ENCODE peak calls at places on chromosomes 4 and X, in seven cellular contexts. F is thoracic aorta, B is WTC11, S is GM10248, Y is progenitor cell of endocrine pancreas, W is B cell, Z is transverse colon. D is an unnamed sample.

GRCh38 chr4:184104419-184105101 is 113.1 kb downstream of the ENPP6 start:
- DNase-seq in F (no peak), B (no peak), S (no peak), Y (no peak), W (no peak), Z (no peak), D (no peak)

GRCh38 chrX:8668797-8669196 is 63.1 kb downstream of the ANOS1 start:
- DNase-seq in F (no peak), B (no peak), S (no peak), Y (no peak), W (no peak), Z (no peak), D (no peak)

GRCh38 chr4:180449395-180449956 is 1793.7 kb upstream of the TENM3 start:
- DNase-seq in F (no peak), B (peak), S (peak), Y (no peak), W (no peak), Z (no peak), D (peak)

GRCh38 chr4:140239311-140239710 is 85.3 kb upstream of the MAML3 start:
- DNase-seq in F (no peak), B (no peak), S (no peak), Y (no peak), W (no peak), Z (no peak), D (peak)

GRCh38 chrX:132968282-132968681 is 9.9 kb upstream of the HS6ST2 start:
- DNase-seq in F (no peak), B (no peak), S (no peak), Y (no peak), W (no peak), Z (no peak), D (no peak)

GRCh38 chr4:78432896-78433295 is 118.7 kb upstream of the ANXA3 start:
- DNase-seq in F (no peak), B (no peak), S (no peak), Y (no peak), W (no peak), Z (no peak), D (no peak)

GRCh38 chr4:84100071-84100470 is 399.0 kb downstream of the NKX6-1 start:
- DNase-seq in F (no peak), B (no peak), S (no peak), Y (no peak), W (no peak), Z (no peak), D (no peak)

GRCh38 chrX:136170109-136170800 is 22.9 kb downstream of the FHL1 start:
- DNase-seq in F (no peak), B (no peak), S (no peak), Y (no peak), W (no peak), Z (no peak), D (peak)

GRCh38 chr4:73676881-73677323 is 56.7 kb upstream of the RASSF6 start:
- DNase-seq in F (no peak), B (no peak), S (no peak), Y (no peak), W (no peak), Z (no peak), D (peak)

GRCh38 chr4:47642985-47643745 is 158.1 kb downstream of the ATP10D start:
- DNase-seq in F (no peak), B (no peak), S (no peak), Y (no peak), W (no peak), Z (no peak), D (no peak)

GRCh38 chr4:75715105-75715799 is 9.1 kb upstream of the USO1 start:
- DNase-seq in F (no peak), B (no peak), S (no peak), Y (no peak), W (no peak), Z (no peak), D (no peak)

GRCh38 chrX:41526925-41527324 is 79.8 kb downstream of the NYX start:
- DNase-seq in F (no peak), B (no peak), S (no peak), Y (no peak), W (no peak), Z (no peak), D (no peak)

GRCh38 chrX:103400931-103401330 is 24.6 kb downstream of the BEX3 start:
- DNase-seq in F (no peak), B (no peak), S (no peak), Y (no peak), W (no peak), Z (no peak), D (no peak)

GRCh38 chrX:50813843-50814661 is at the start of gene SHROOM4:
- DNase-seq in F (no peak), B (peak), S (no peak), Y (peak), W (no peak), Z (peak), D (peak)

GRCh38 chr4:83757121-83757621 is 221.3 kb downstream of the GPAT3 start:
- DNase-seq in F (no peak), B (no peak), S (no peak), Y (no peak), W (no peak), Z (no peak), D (no peak)

GRCh38 chr4:173652283-173652931 is 122.4 kb upstream of the HAND2 start:
- DNase-seq in F (no peak), B (no peak), S (no peak), Y (no peak), W (no peak), Z (no peak), D (no peak)

GRCh38 chr4:2962099-2962455 is 1.1 kb downstream of the NOP14 start:
- DNase-seq in F (no peak), B (no peak), S (no peak), Y (no peak), W (no peak), Z (no peak), D (no peak)

GRCh38 chr4:47383829-47384427 is 79.6 kb downstream of the COMMD8 start:
- DNase-seq in F (no peak), B (no peak), S (peak), Y (no peak), W (no peak), Z (no peak), D (no peak)

GRCh38 chr4:115323106-115323684 is 209.8 kb upstream of the NDST4 start:
- DNase-seq in F (no peak), B (no peak), S (no peak), Y (no peak), W (no peak), Z (no peak), D (no peak)

GRCh38 chrX:38868941-38869378 is 67.7 kb downstream of the MID1IP1 start:
- DNase-seq in F (peak), B (no peak), S (no peak), Y (no peak), W (no peak), Z (no peak), D (no peak)

GRCh38 chr4:147560632-147561031 is 56.6 kb upstream of the TMEM184C start:
- DNase-seq in F (no peak), B (no peak), S (no peak), Y (no peak), W (no peak), Z (no peak), D (no peak)

GRCh38 chrX:139113682-139114081 is 402.2 kb upstream of the FGF13 start:
- DNase-seq in F (no peak), B (no peak), S (no peak), Y (no peak), W (no peak), Z (no peak), D (no peak)

GRCh38 chr4:22501715-22502095 is 14.2 kb downstream of the ADGRA3 start:
- DNase-seq in F (no peak), B (no peak), S (no peak), Y (no peak), W (no peak), Z (no peak), D (no peak)

GRCh38 chrX:40953369-40953768 is 131.9 kb upstream of the USP9X start:
- DNase-seq in F (no peak), B (no peak), S (peak), Y (no peak), W (no peak), Z (no peak), D (no peak)

GRCh38 chrX:42770566-42770965 is 7.4 kb downstream of the PPP1R2C start:
- DNase-seq in F (no peak), B (no peak), S (no peak), Y (no peak), W (no peak), Z (no peak), D (no peak)

GRCh38 chr4:169492436-169493163 is 119.8 kb downstream of the NEK1 start:
- DNase-seq in F (no peak), B (peak), S (peak), Y (no peak), W (peak), Z (peak), D (peak)

GRCh38 chr4:169491211-169491610 is 121.2 kb downstream of the NEK1 start:
- DNase-seq in F (no peak), B (no peak), S (no peak), Y (no peak), W (no peak), Z (no peak), D (no peak)

GRCh38 chr4:169493164-169493524 is 119.2 kb downstream of the NEK1 start:
- DNase-seq in F (no peak), B (no peak), S (no peak), Y (no peak), W (no peak), Z (no peak), D (no peak)
- TF ChIP-seq CTCF in F (no peak), B (peak), S (no peak), Y (no peak), W (no peak), Z (no peak), D (no peak)

DNA sequence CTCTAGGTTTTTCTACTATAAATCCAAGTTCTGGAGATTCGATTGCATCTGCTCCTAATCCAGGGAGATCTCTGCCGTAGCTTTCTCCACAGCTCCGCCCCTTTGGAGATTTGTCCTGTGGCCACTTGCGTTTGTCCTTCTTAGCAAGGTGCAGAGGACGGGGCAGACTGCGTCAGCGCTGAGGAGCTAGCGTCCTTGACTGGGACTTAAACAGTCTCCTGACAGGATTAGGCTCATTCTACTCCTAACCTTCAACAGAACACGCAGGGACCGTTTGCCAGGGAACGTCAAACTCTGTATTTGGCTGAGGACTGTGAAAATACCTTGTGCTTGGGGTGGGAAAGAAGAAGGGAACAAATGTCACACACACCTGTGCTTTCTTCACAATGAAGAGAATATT is 38.6 kb downstream of the SORBS2 start:
- DNase-seq in F (no peak), B (no peak), S (no peak), Y (no peak), W (no peak), Z (no peak), D (peak)
- TF ChIP-seq CTCF in F (no peak), B (no peak), S (no peak), Y (no peak), W (no peak), Z (no peak), D (no peak)

GRCh38 chrX:57119416-57119815 is 1.9 kb downstream of the SPIN2B start:
- DNase-seq in F (no peak), B (no peak), S (no peak), Y (no peak), W (no peak), Z (no peak), D (no peak)

DNA sequence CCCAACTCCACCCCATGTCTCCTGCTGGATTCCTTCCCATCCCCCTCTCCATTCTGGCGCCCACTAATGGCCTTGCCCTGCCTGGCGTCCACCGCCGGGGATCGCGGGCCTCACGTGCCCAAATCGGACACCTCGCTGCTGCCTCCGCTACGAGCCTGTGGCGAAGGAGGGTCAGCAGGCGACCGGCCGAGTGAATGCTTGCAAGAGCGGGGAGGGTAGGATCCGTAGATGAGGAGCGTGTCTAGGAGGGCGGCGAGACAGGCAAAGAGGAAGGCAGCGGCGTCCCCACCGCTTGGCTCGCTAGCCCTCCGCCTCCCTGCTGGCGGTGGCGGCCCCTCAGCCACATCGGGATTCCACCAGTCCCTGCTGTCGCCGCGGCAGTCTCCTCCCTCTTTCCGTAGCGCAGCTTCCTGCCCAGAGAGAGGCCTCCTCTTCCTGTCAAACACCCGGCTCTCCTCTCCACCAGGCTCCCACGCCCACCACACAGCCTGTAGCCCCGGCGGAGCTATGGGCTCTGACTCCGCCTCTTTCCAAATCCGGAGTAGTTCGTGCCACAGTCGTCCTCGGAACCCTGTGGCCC is at the start of gene SPIN2B:
- DNase-seq in F (peak), B (peak), S (peak), Y (peak), W (peak), Z (peak), D (peak)
- TF ChIP-seq CTCF in F (no peak), B (no peak), S (no peak), Y (peak), W (no peak), Z (no peak), D (no peak)

GRCh38 chr4:182560358-182560757 is 317.2 kb downstream of the TENM3 start:
- DNase-seq in F (no peak), B (peak), S (no peak), Y (no peak), W (no peak), Z (no peak), D (no peak)
- TF ChIP-seq CTCF in F (no peak), B (no peak), S (no peak), Y (no peak), W (no peak), Z (no peak), D (no peak)

DNA sequence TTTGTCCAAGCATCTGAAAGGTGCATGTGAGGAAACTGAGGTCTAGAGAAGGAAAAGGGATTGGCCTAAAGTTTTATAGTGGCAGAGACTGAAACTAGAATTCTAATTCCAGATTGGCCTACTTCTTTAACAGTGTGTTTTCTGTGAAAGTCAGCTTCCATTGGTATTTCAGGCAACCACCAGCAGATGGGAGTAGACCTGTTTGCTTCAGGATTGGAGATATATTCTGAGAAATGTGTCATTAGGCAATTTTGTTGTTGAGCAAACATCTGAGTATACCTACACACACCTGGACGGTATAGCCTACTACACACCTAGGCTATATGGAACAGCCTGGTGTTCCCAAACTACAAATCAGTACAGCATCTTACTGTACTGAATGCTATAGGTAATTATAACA is 207.3 kb upstream of the RADX start:
- DNase-seq in F (no peak), B (peak), S (no peak), Y (no peak), W (no peak), Z (no peak), D (no peak)
- TF ChIP-seq CTCF in F (no peak), B (no peak), S (no peak), Y (peak), W (no peak), Z (no peak), D (no peak)